ENCODE peak calls at places on chromosome 17, in seven cellular contexts. K, O, X, V, J, G and B are unnamed samples.

GRCh38 chr17:296382-296781 is 56.2 kb downstream of the RPH3AL start:
- DNase-seq in K (no peak), G (no peak), J (no peak), O (no peak), X (peak), V (no peak), B (no peak)

GRCh38 chr17:38605852-38606645 is at the start of gene SRCIN1:
- DNase-seq in G (peak), V (no peak), X (peak), O (peak), J (no peak), K (peak), B (peak)

GRCh38 chr17:16215965-16216316 is 607 bp upstream of the NCOR1 start:
- DNase-seq in K (no peak), J (no peak), O (peak), G (peak), V (no peak), X (no peak), B (no peak)

GRCh38 chr17:57834146-57834741 is 15.6 kb downstream of the MRPS23 start:
- DNase-seq in O (no peak), X (no peak), V (peak), J (no peak), G (peak), K (peak), B (no peak)

GRCh38 chr17:28008526-28008925 is 34.0 kb upstream of the NLK start:
- DNase-seq in J (peak), G (peak), K (peak), V (no peak), O (no peak), X (no peak), B (no peak)

GRCh38 chr17:67276075-67276474 is 31.1 kb upstream of the HELZ start:
- DNase-seq in X (no peak), V (no peak), G (no peak), O (no peak), J (no peak), K (peak), B (no peak)

GRCh38 chr17:17609121-17609520 is 17.6 kb upstream of the PEMT start:
- DNase-seq in G (no peak), X (no peak), K (no peak), V (no peak), J (no peak), O (no peak), B (no peak)

GRCh38 chr17:8935194-8935593 is 30.3 kb downstream of the PIK3R5 start:
- DNase-seq in K (peak), J (no peak), V (no peak), G (no peak), O (peak), X (peak), B (no peak)

GRCh38 chr17:58932956-58933355 is 173.7 kb downstream of the TRIM37 start:
- DNase-seq in X (no peak), K (no peak), G (no peak), O (no peak), V (no peak), J (no peak), B (no peak)

GRCh38 chr17:60887607-60888028 is 210.0 kb downstream of the BCAS3 start:
- DNase-seq in V (no peak), G (no peak), X (no peak), J (no peak), O (no peak), K (peak), B (no peak)

GRCh38 chr17:49388290-49388640 is 26.2 kb upstream of the ZNF652 start:
- DNase-seq in J (no peak), V (no peak), X (peak), G (no peak), K (no peak), O (peak), B (no peak)